ENCODE peak calls at places on chromosomes 7 and 10, in eight cellular contexts. One of them, this sample, is unnamed. For H3K4me1, the result is how much of the 10 kb centered on the place peaks cover.

GRCh38 chr7:23246540-23246939 is at the start of gene GPNMB:
- DNase-seq in thoracic aorta: no peak
- DNase-seq in CD8-positive, alpha-beta memory T cell: no peak
- DNase-seq in psoas muscle: no peak
- DNase-seq in CD4-positive, CD25-positive, alpha-beta regulatory T cell: no peak
- DNase-seq in BE2C: no peak
- DNase-seq in heart left ventricle: peak
- DNase-seq in Panc1: no peak
- DNase-seq in this sample: no peak

GRCh38 chr10:26755443-26755903 is 58.0 kb downstream of the PDSS1 start:
- DNase-seq in thoracic aorta: no peak
- DNase-seq in CD8-positive, alpha-beta memory T cell: no peak
- DNase-seq in psoas muscle: no peak
- DNase-seq in CD4-positive, CD25-positive, alpha-beta regulatory T cell: no peak
- DNase-seq in BE2C: no peak
- DNase-seq in heart left ventricle: no peak
- DNase-seq in Panc1: no peak
- DNase-seq in this sample: no peak

GRCh38 chr7:93316730-93317129 is 84.6 kb downstream of the VPS50 start:
- DNase-seq in thoracic aorta: no peak
- DNase-seq in CD8-positive, alpha-beta memory T cell: no peak
- DNase-seq in psoas muscle: no peak
- DNase-seq in CD4-positive, CD25-positive, alpha-beta regulatory T cell: no peak
- DNase-seq in BE2C: no peak
- DNase-seq in heart left ventricle: no peak
- DNase-seq in Panc1: no peak
- DNase-seq in this sample: no peak

GRCh38 chr7:114864278-114864677 is 57.6 kb upstream of the MDFIC start:
- DNase-seq in thoracic aorta: no peak
- DNase-seq in CD8-positive, alpha-beta memory T cell: no peak
- DNase-seq in psoas muscle: no peak
- DNase-seq in CD4-positive, CD25-positive, alpha-beta regulatory T cell: no peak
- DNase-seq in BE2C: no peak
- DNase-seq in heart left ventricle: no peak
- DNase-seq in Panc1: no peak
- DNase-seq in this sample: no peak

GRCh38 chr10:102642553-102643345 is 1.5 kb upstream of the TRIM8 start:
- DNase-seq in thoracic aorta: no peak
- DNase-seq in CD8-positive, alpha-beta memory T cell: no peak
- DNase-seq in psoas muscle: peak
- DNase-seq in CD4-positive, CD25-positive, alpha-beta regulatory T cell: no peak
- DNase-seq in BE2C: peak
- DNase-seq in heart left ventricle: peak
- DNase-seq in Panc1: no peak
- DNase-seq in this sample: peak

GRCh38 chr7:131370523-131370968 is 42.9 kb downstream of the MKLN1 start:
- DNase-seq in thoracic aorta: no peak
- DNase-seq in CD8-positive, alpha-beta memory T cell: peak
- DNase-seq in psoas muscle: no peak
- DNase-seq in CD4-positive, CD25-positive, alpha-beta regulatory T cell: peak
- DNase-seq in BE2C: no peak
- DNase-seq in heart left ventricle: no peak
- DNase-seq in Panc1: no peak
- DNase-seq in this sample: no peak

GRCh38 chr7:81284576-81284975 is 365.7 kb upstream of the SEMA3C start:
- DNase-seq in thoracic aorta: no peak
- DNase-seq in CD8-positive, alpha-beta memory T cell: no peak
- DNase-seq in psoas muscle: no peak
- DNase-seq in CD4-positive, CD25-positive, alpha-beta regulatory T cell: no peak
- DNase-seq in BE2C: no peak
- DNase-seq in heart left ventricle: no peak
- DNase-seq in Panc1: no peak
- DNase-seq in this sample: no peak

GRCh38 chr10:133260895-133261725 is 15.6 kb downstream of the ADAM8 start:
- DNase-seq in thoracic aorta: no peak
- DNase-seq in CD8-positive, alpha-beta memory T cell: peak
- DNase-seq in psoas muscle: peak
- DNase-seq in CD4-positive, CD25-positive, alpha-beta regulatory T cell: peak
- DNase-seq in BE2C: peak
- DNase-seq in heart left ventricle: peak
- DNase-seq in Panc1: no peak
- DNase-seq in this sample: peak

GRCh38 chr10:89466599-89467035 is 52.2 kb downstream of the IFIT5 start:
- DNase-seq in thoracic aorta: no peak
- DNase-seq in CD8-positive, alpha-beta memory T cell: no peak
- DNase-seq in psoas muscle: no peak
- DNase-seq in CD4-positive, CD25-positive, alpha-beta regulatory T cell: no peak
- DNase-seq in BE2C: peak
- DNase-seq in heart left ventricle: no peak
- DNase-seq in Panc1: no peak
- DNase-seq in this sample: peak

GRCh38 chr10:6062101-6062771 is at the start of gene IL2RA:
- DNase-seq in thoracic aorta: no peak
- DNase-seq in CD8-positive, alpha-beta memory T cell: peak
- DNase-seq in psoas muscle: no peak
- DNase-seq in CD4-positive, CD25-positive, alpha-beta regulatory T cell: peak
- DNase-seq in BE2C: no peak
- DNase-seq in heart left ventricle: no peak
- DNase-seq in Panc1: no peak
- DNase-seq in this sample: no peak

GRCh38 chr7:74372511-74373111 is 81.1 kb upstream of the GTF2IRD1 start:
- DNase-seq in thoracic aorta: no peak
- DNase-seq in CD8-positive, alpha-beta memory T cell: no peak
- DNase-seq in psoas muscle: peak
- DNase-seq in CD4-positive, CD25-positive, alpha-beta regulatory T cell: no peak
- DNase-seq in BE2C: no peak
- DNase-seq in heart left ventricle: no peak
- DNase-seq in Panc1: no peak
- DNase-seq in this sample: no peak

GRCh38 chr10:106473129-106473528 is 691.4 kb downstream of the SORCS1 start:
- DNase-seq in thoracic aorta: no peak
- DNase-seq in CD8-positive, alpha-beta memory T cell: no peak
- DNase-seq in psoas muscle: no peak
- DNase-seq in CD4-positive, CD25-positive, alpha-beta regulatory T cell: no peak
- DNase-seq in BE2C: no peak
- DNase-seq in heart left ventricle: no peak
- DNase-seq in Panc1: no peak
- DNase-seq in this sample: no peak

GRCh38 chr10:31961264-31961663 is 32.6 kb upstream of the ARHGAP12 start:
- DNase-seq in thoracic aorta: no peak
- DNase-seq in CD8-positive, alpha-beta memory T cell: no peak
- DNase-seq in psoas muscle: no peak
- DNase-seq in CD4-positive, CD25-positive, alpha-beta regulatory T cell: no peak
- DNase-seq in BE2C: peak
- DNase-seq in heart left ventricle: no peak
- DNase-seq in Panc1: no peak
- DNase-seq in this sample: no peak

GRCh38 chr7:96067321-96067720 is 254.6 kb downstream of the SLC25A13 start:
- DNase-seq in thoracic aorta: no peak
- DNase-seq in CD8-positive, alpha-beta memory T cell: no peak
- DNase-seq in psoas muscle: no peak
- DNase-seq in CD4-positive, CD25-positive, alpha-beta regulatory T cell: no peak
- DNase-seq in BE2C: no peak
- DNase-seq in heart left ventricle: no peak
- DNase-seq in Panc1: no peak
- DNase-seq in this sample: no peak

GRCh38 chr10:80530251-80530650 is 7.5 kb upstream of the SH2D4B start:
- DNase-seq in thoracic aorta: no peak
- DNase-seq in CD8-positive, alpha-beta memory T cell: no peak
- DNase-seq in psoas muscle: peak
- DNase-seq in CD4-positive, CD25-positive, alpha-beta regulatory T cell: no peak
- DNase-seq in BE2C: no peak
- DNase-seq in heart left ventricle: no peak
- DNase-seq in Panc1: no peak
- DNase-seq in this sample: peak

GRCh38 chr7:104807676-104808075 is 206.3 kb upstream of the KMT2E start:
- DNase-seq in thoracic aorta: no peak
- DNase-seq in CD8-positive, alpha-beta memory T cell: no peak
- DNase-seq in psoas muscle: no peak
- DNase-seq in CD4-positive, CD25-positive, alpha-beta regulatory T cell: no peak
- DNase-seq in BE2C: no peak
- DNase-seq in heart left ventricle: no peak
- DNase-seq in Panc1: no peak
- DNase-seq in this sample: no peak

GRCh38 chr7:111987115-111987826 is 218.9 kb downstream of the DOCK4 start:
- DNase-seq in thoracic aorta: no peak
- DNase-seq in CD8-positive, alpha-beta memory T cell: no peak
- DNase-seq in psoas muscle: no peak
- DNase-seq in CD4-positive, CD25-positive, alpha-beta regulatory T cell: no peak
- DNase-seq in BE2C: no peak
- DNase-seq in heart left ventricle: no peak
- DNase-seq in Panc1: no peak
- DNase-seq in this sample: no peak

GRCh38 chr7:78189762-78190161 is 391.2 kb downstream of the PHTF2 start:
- DNase-seq in thoracic aorta: no peak
- DNase-seq in CD8-positive, alpha-beta memory T cell: no peak
- DNase-seq in psoas muscle: no peak
- DNase-seq in CD4-positive, CD25-positive, alpha-beta regulatory T cell: no peak
- DNase-seq in BE2C: no peak
- DNase-seq in heart left ventricle: no peak
- DNase-seq in Panc1: no peak
- DNase-seq in this sample: no peak

GRCh38 chr7:44279731-44280505 is 45.5 kb downstream of the CAMK2B start:
- DNase-seq in thoracic aorta: no peak
- DNase-seq in CD8-positive, alpha-beta memory T cell: no peak
- DNase-seq in psoas muscle: peak
- DNase-seq in CD4-positive, CD25-positive, alpha-beta regulatory T cell: no peak
- DNase-seq in BE2C: peak
- DNase-seq in heart left ventricle: no peak
- DNase-seq in Panc1: no peak
- DNase-seq in this sample: peak

GRCh38 chr7:72321081-72321480 is 91.1 kb downstream of the CALN1 start:
- DNase-seq in thoracic aorta: no peak
- DNase-seq in CD8-positive, alpha-beta memory T cell: no peak
- DNase-seq in psoas muscle: no peak
- DNase-seq in CD4-positive, CD25-positive, alpha-beta regulatory T cell: no peak
- DNase-seq in BE2C: no peak
- DNase-seq in heart left ventricle: no peak
- DNase-seq in Panc1: no peak
- DNase-seq in this sample: no peak

GRCh38 chr10:50990568-50991495 is 83.5 kb upstream of the PRKG1 start:
- DNase-seq in thoracic aorta: peak
- DNase-seq in CD8-positive, alpha-beta memory T cell: no peak
- DNase-seq in psoas muscle: peak
- DNase-seq in CD4-positive, CD25-positive, alpha-beta regulatory T cell: no peak
- DNase-seq in BE2C: no peak
- DNase-seq in heart left ventricle: peak
- DNase-seq in Panc1: no peak
- DNase-seq in this sample: peak

DNA sequence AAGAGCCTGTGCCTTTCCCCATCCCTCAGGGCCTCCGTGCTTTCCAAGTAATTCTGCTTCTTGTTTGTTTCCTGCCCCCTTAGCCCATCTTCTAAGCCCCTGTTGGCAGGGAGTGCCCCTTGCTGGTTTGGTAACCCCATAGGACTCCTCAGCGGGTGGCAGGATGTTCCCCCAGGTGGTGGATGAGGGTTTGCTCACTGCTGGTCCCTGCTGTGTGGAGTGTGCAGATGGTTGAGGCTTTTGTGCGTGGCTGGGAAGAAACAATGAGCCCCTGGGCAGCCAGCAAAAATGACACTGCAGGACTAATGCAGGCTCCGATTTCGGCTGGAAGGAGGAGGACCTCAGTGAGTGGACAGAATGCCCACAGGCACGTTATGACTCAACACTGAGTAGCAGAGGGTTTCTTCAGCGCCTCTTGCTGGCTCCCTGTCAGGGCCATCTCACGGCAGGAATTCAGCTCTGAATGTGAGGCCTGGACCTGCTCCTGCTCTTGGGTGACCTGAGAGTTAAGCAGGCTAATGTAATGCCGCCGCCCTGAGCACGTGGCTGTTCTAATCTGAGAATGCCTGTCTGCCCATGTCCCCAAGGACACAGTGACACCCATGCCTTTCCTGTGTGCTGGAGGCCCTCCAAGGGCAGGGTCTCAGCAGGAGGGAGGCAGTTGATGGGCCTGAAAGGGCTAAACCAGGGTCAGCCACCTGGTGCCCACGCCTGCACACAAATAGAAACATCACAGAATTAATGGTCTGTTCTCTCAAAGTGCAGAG is 16.6 kb downstream of the BAG3 start:
- DNase-seq in thoracic aorta: peak
- DNase-seq in CD8-positive, alpha-beta memory T cell: no peak
- DNase-seq in psoas muscle: peak
- DNase-seq in CD4-positive, CD25-positive, alpha-beta regulatory T cell: no peak
- DNase-seq in BE2C: peak
- DNase-seq in heart left ventricle: peak
- DNase-seq in Panc1: peak
- DNase-seq in this sample: peak
- H3K4me1 ChIP-seq in thoracic aorta: half or more
- H3K4me1 ChIP-seq in CD8-positive, alpha-beta memory T cell: under half
- H3K4me1 ChIP-seq in psoas muscle: half or more
- H3K4me1 ChIP-seq in CD4-positive, CD25-positive, alpha-beta regulatory T cell: under half
- H3K4me1 ChIP-seq in BE2C: under half
- H3K4me1 ChIP-seq in heart left ventricle: half or more
- H3K4me1 ChIP-seq in Panc1: half or more
- H3K4me1 ChIP-seq in this sample: under half

GRCh38 chr7:122738937-122739336 is 36.2 kb upstream of the RNF148 start:
- DNase-seq in thoracic aorta: no peak
- DNase-seq in CD8-positive, alpha-beta memory T cell: no peak
- DNase-seq in psoas muscle: no peak
- DNase-seq in CD4-positive, CD25-positive, alpha-beta regulatory T cell: no peak
- DNase-seq in BE2C: no peak
- DNase-seq in heart left ventricle: no peak
- DNase-seq in Panc1: no peak
- DNase-seq in this sample: no peak
- H3K4me1 ChIP-seq in thoracic aorta: under half
- H3K4me1 ChIP-seq in CD8-positive, alpha-beta memory T cell: under half
- H3K4me1 ChIP-seq in psoas muscle: under half
- H3K4me1 ChIP-seq in CD4-positive, CD25-positive, alpha-beta regulatory T cell: under half
- H3K4me1 ChIP-seq in BE2C: under half
- H3K4me1 ChIP-seq in heart left ventricle: under half
- H3K4me1 ChIP-seq in Panc1: under half
- H3K4me1 ChIP-seq in this sample: under half

GRCh38 chr10:75244487-75245353 is 9.0 kb upstream of the COMTD1 start:
- DNase-seq in thoracic aorta: no peak
- DNase-seq in CD8-positive, alpha-beta memory T cell: no peak
- DNase-seq in psoas muscle: no peak
- DNase-seq in CD4-positive, CD25-positive, alpha-beta regulatory T cell: no peak
- DNase-seq in BE2C: no peak
- DNase-seq in heart left ventricle: no peak
- DNase-seq in Panc1: no peak
- DNase-seq in this sample: peak
- H3K4me1 ChIP-seq in thoracic aorta: under half
- H3K4me1 ChIP-seq in CD8-positive, alpha-beta memory T cell: under half
- H3K4me1 ChIP-seq in psoas muscle: under half
- H3K4me1 ChIP-seq in CD4-positive, CD25-positive, alpha-beta regulatory T cell: under half
- H3K4me1 ChIP-seq in BE2C: under half
- H3K4me1 ChIP-seq in heart left ventricle: under half
- H3K4me1 ChIP-seq in Panc1: under half
- H3K4me1 ChIP-seq in this sample: under half

DNA sequence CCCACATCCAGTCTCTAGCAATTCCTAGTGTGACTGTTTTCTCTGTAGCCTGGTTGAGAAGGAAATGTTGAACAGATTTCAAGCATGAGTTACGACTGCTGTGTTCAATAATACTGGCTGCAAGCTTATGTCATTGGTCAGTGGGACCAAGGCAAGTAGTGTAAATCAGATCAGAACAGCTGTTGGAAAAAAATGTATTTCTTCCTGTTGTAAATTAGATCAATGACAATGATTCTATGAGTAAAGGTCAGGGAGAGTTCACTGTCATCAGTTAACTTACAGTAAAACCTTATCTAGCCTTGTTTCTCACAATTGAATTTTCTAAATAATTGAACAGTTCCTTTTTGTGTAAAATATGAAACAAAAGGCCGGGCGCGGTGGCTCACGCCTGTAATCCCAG is 6.7 kb downstream of the OTUD1 start:
- DNase-seq in thoracic aorta: no peak
- DNase-seq in CD8-positive, alpha-beta memory T cell: no peak
- DNase-seq in psoas muscle: no peak
- DNase-seq in CD4-positive, CD25-positive, alpha-beta regulatory T cell: no peak
- DNase-seq in BE2C: no peak
- DNase-seq in heart left ventricle: no peak
- DNase-seq in Panc1: no peak
- DNase-seq in this sample: no peak
- H3K4me1 ChIP-seq in thoracic aorta: under half
- H3K4me1 ChIP-seq in CD8-positive, alpha-beta memory T cell: under half
- H3K4me1 ChIP-seq in psoas muscle: under half
- H3K4me1 ChIP-seq in CD4-positive, CD25-positive, alpha-beta regulatory T cell: under half
- H3K4me1 ChIP-seq in BE2C: under half
- H3K4me1 ChIP-seq in heart left ventricle: under half
- H3K4me1 ChIP-seq in Panc1: under half
- H3K4me1 ChIP-seq in this sample: under half

This sample was measured in body of pancreas.